ENCODE peak calls at places on chromosomes 4 and X, in seven cellular contexts. One of them, this sample, is unnamed.

GRCh38 chrX:9500584-9500983 is 35.7 kb downstream of the TBL1X start:
- DNase-seq in OCI-LY7: no peak
- DNase-seq in Karpas-422: no peak
- DNase-seq in PC-3: no peak
- DNase-seq in K562: no peak
- DNase-seq in mesenchymal stem cell: no peak
- DNase-seq in fibroblast of lung: no peak
- DNase-seq in this sample: no peak

GRCh38 chrX:31233941-31234496 is 162.2 kb upstream of the FTHL17 start:
- DNase-seq in OCI-LY7: peak; percentile 43
- DNase-seq in Karpas-422: no peak
- DNase-seq in PC-3: no peak
- DNase-seq in K562: no peak
- DNase-seq in mesenchymal stem cell: no peak
- DNase-seq in fibroblast of lung: no peak
- DNase-seq in this sample: no peak

GRCh38 chr4:7276538-7276937 is 84.2 kb downstream of the SORCS2 start:
- DNase-seq in OCI-LY7: no peak
- DNase-seq in Karpas-422: no peak
- DNase-seq in PC-3: no peak
- DNase-seq in K562: no peak
- DNase-seq in mesenchymal stem cell: no peak
- DNase-seq in fibroblast of lung: no peak
- DNase-seq in this sample: no peak

GRCh38 chrX:38595801-38596200 is 34.5 kb downstream of the TSPAN7 start:
- DNase-seq in OCI-LY7: no peak
- DNase-seq in Karpas-422: no peak
- DNase-seq in PC-3: no peak
- DNase-seq in K562: no peak
- DNase-seq in mesenchymal stem cell: no peak
- DNase-seq in fibroblast of lung: no peak
- DNase-seq in this sample: no peak

GRCh38 chr4:5747746-5748365 is 36.9 kb downstream of the EVC start:
- DNase-seq in OCI-LY7: no peak
- DNase-seq in Karpas-422: no peak
- DNase-seq in PC-3: peak; percentile 87
- DNase-seq in K562: no peak
- DNase-seq in mesenchymal stem cell: peak; percentile 90
- DNase-seq in fibroblast of lung: peak; percentile 95
- DNase-seq in this sample: no peak

GRCh38 chrX:137684591-137684990 is 118.7 kb downstream of the ZIC3 start:
- DNase-seq in OCI-LY7: no peak
- DNase-seq in Karpas-422: no peak
- DNase-seq in PC-3: no peak
- DNase-seq in K562: no peak
- DNase-seq in mesenchymal stem cell: no peak
- DNase-seq in fibroblast of lung: no peak
- DNase-seq in this sample: no peak

GRCh38 chr4:71241467-71242401 is 97.1 kb upstream of the SLC4A4 start:
- DNase-seq in OCI-LY7: no peak
- DNase-seq in Karpas-422: peak; percentile 37
- DNase-seq in PC-3: no peak
- DNase-seq in K562: no peak
- DNase-seq in mesenchymal stem cell: peak; percentile 63
- DNase-seq in fibroblast of lung: no peak
- DNase-seq in this sample: no peak

GRCh38 chr4:5710962-5711478 is at the start of gene EVC:
- DNase-seq in OCI-LY7: no peak
- DNase-seq in Karpas-422: no peak
- DNase-seq in PC-3: peak; percentile 70
- DNase-seq in K562: peak; percentile 73
- DNase-seq in mesenchymal stem cell: peak; percentile 86
- DNase-seq in fibroblast of lung: peak; percentile 81
- DNase-seq in this sample: no peak

GRCh38 chr4:159042097-159042605 is 60.7 kb upstream of the RAPGEF2 start:
- DNase-seq in OCI-LY7: no peak
- DNase-seq in Karpas-422: peak; percentile 47
- DNase-seq in PC-3: no peak
- DNase-seq in K562: peak; percentile 98
- DNase-seq in mesenchymal stem cell: no peak
- DNase-seq in fibroblast of lung: no peak
- DNase-seq in this sample: no peak

DNA sequence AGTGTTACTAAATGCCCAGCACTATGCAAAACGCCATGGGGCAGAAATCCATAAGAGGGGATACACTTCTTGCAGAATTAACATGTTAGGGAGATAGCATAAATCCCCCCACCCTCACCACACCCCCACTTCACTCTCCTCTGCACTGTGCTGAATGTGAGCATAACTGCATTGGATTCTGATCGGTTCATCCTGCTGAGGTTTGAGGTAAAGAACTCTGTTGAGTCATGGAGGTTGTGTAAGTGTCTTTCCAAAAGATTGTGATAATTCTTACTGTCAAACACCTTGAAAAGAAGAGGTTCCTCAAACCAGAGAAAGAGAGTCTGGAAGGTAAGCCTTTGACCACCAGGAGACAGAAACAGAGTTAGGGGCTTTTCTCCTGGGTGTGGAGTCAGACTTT is 43.6 kb downstream of the RBM47 start:
- DNase-seq in OCI-LY7: no peak
- DNase-seq in Karpas-422: no peak
- DNase-seq in PC-3: no peak
- DNase-seq in K562: no peak
- DNase-seq in mesenchymal stem cell: peak; percentile 26
- DNase-seq in fibroblast of lung: peak; percentile 53
- DNase-seq in this sample: no peak
- H3K4me3 ChIP-seq in OCI-LY7: no peak overlapping the region
- H3K4me3 ChIP-seq in Karpas-422: no peak overlapping the region
- H3K4me3 ChIP-seq in PC-3: no peak overlapping the region
- H3K4me3 ChIP-seq in K562: no peak overlapping the region
- H3K4me3 ChIP-seq in mesenchymal stem cell: no peak overlapping the region
- H3K4me3 ChIP-seq in fibroblast of lung: no peak overlapping the region
- H3K4me3 ChIP-seq in this sample: no peak overlapping the region

GRCh38 chr4:22876281-22876680 is 183.5 kb downstream of the GBA3 start:
- DNase-seq in OCI-LY7: no peak
- DNase-seq in Karpas-422: no peak
- DNase-seq in PC-3: no peak
- DNase-seq in K562: no peak
- DNase-seq in mesenchymal stem cell: no peak
- DNase-seq in fibroblast of lung: no peak
- DNase-seq in this sample: no peak
- H3K4me1 ChIP-seq in OCI-LY7: no peaks in the 10 kb centered on the region
- H3K4me1 ChIP-seq in Karpas-422: no peaks in the 10 kb centered on the region
- H3K4me1 ChIP-seq in PC-3: no peaks in the 10 kb centered on the region
- H3K4me1 ChIP-seq in K562: no peaks in the 10 kb centered on the region
- H3K4me1 ChIP-seq in mesenchymal stem cell: no peaks in the 10 kb centered on the region
- H3K4me1 ChIP-seq in fibroblast of lung: no peaks in the 10 kb centered on the region
- H3K4me1 ChIP-seq in this sample: no peaks in the 10 kb centered on the region

GRCh38 chr4:38109896-38110295 is 149.7 kb downstream of the PTTG2 start:
- DNase-seq in OCI-LY7: no peak
- DNase-seq in Karpas-422: no peak
- DNase-seq in PC-3: no peak
- DNase-seq in K562: no peak
- DNase-seq in mesenchymal stem cell: peak; percentile 68
- DNase-seq in fibroblast of lung: no peak
- DNase-seq in this sample: no peak

GRCh38 chr4:38111717-38112116 is 151.5 kb downstream of the PTTG2 start:
- DNase-seq in OCI-LY7: no peak
- DNase-seq in Karpas-422: no peak
- DNase-seq in PC-3: no peak
- DNase-seq in K562: no peak
- DNase-seq in mesenchymal stem cell: no peak
- DNase-seq in fibroblast of lung: no peak
- DNase-seq in this sample: no peak

GRCh38 chr4:38109370-38109769 is 149.2 kb downstream of the PTTG2 start:
- DNase-seq in OCI-LY7: no peak
- DNase-seq in Karpas-422: no peak
- DNase-seq in PC-3: no peak
- DNase-seq in K562: no peak
- DNase-seq in mesenchymal stem cell: no peak
- DNase-seq in fibroblast of lung: no peak
- DNase-seq in this sample: no peak

GRCh38 chr4:38113136-38113535 is 152.9 kb downstream of the PTTG2 start:
- DNase-seq in OCI-LY7: no peak
- DNase-seq in Karpas-422: no peak
- DNase-seq in PC-3: no peak
- DNase-seq in K562: no peak
- DNase-seq in mesenchymal stem cell: no peak
- DNase-seq in fibroblast of lung: no peak
- DNase-seq in this sample: no peak

DNA sequence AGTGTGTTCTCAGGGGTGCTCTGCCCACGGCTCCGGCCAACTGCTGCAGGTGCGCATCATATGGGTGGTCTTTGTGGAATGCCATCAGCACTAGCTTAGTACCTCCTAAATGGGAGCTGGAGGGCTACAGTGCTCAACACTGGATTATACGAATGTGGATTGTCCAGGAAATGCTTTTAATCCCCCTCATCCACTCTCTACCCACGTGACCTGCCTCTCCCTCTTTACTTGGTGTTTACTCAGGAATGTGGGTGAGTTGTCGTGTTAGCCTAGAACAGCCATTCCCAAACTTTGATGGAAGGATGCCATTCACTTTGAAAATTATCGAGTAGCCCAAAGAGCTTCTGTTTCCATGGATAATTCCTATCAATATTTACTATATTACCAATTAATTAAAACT is 150.8 kb downstream of the PTTG2 start:
- DNase-seq in OCI-LY7: no peak
- DNase-seq in Karpas-422: no peak
- DNase-seq in PC-3: no peak
- DNase-seq in K562: no peak
- DNase-seq in mesenchymal stem cell: no peak
- DNase-seq in fibroblast of lung: no peak
- DNase-seq in this sample: no peak
- H3K4me2 ChIP-seq in OCI-LY7: no peak overlapping the region
- H3K4me2 ChIP-seq in Karpas-422: no peak overlapping the region
- H3K4me2 ChIP-seq in PC-3: no peak overlapping the region
- H3K4me2 ChIP-seq in K562: no peak overlapping the region
- H3K4me2 ChIP-seq in mesenchymal stem cell: no peak overlapping the region
- H3K4me2 ChIP-seq in fibroblast of lung: no peak overlapping the region
- H3K4me2 ChIP-seq in this sample: no peak overlapping the region

GRCh38 chr4:186627226-186627865 is 72.0 kb upstream of the MTNR1A start:
- DNase-seq in OCI-LY7: no peak
- DNase-seq in Karpas-422: no peak
- DNase-seq in PC-3: no peak
- DNase-seq in K562: no peak
- DNase-seq in mesenchymal stem cell: peak; percentile 45
- DNase-seq in fibroblast of lung: peak; percentile 58
- DNase-seq in this sample: no peak
- H3K4me3 ChIP-seq in OCI-LY7: peak overlapping the region; percentile 16
- H3K4me3 ChIP-seq in Karpas-422: no peak overlapping the region
- H3K4me3 ChIP-seq in PC-3: no peak overlapping the region
- H3K4me3 ChIP-seq in K562: no peak overlapping the region
- H3K4me3 ChIP-seq in mesenchymal stem cell: no peak overlapping the region
- H3K4me3 ChIP-seq in fibroblast of lung: no peak overlapping the region
- H3K4me3 ChIP-seq in this sample: no peak overlapping the region

This sample was measured in DND-41.